ENCODE peak calls at places on chromosomes 5 and 9, in six cellular contexts. E is Panc1, G is A549, V is A673, D is uterus, F is lung. L is an unnamed sample.

GRCh38 chr9:112404367-112404979 is 24.6 kb downstream of the HSDL2 start:
- DNase-seq in E (no peak), G (no peak), V (peak), D (no peak), F (peak), L (no peak)

GRCh38 chr5:50684721-50685120 is 18.3 kb downstream of the PARP8 start:
- DNase-seq in E (no peak), G (no peak), V (no peak), D (no peak), F (no peak), L (no peak)

GRCh38 chr9:120928720-120929389 is 2.3 kb upstream of the TRAF1 start:
- DNase-seq in E (no peak), G (peak), V (peak), D (peak), F (peak), L (no peak)

GRCh38 chr9:1837453-1838084 is 177.6 kb upstream of the SMARCA2 start:
- DNase-seq in E (peak), G (peak), V (peak), D (no peak), F (no peak), L (peak)

GRCh38 chr5:125882061-125882460 is 541.1 kb upstream of the GRAMD2B start:
- DNase-seq in E (no peak), G (no peak), V (no peak), D (no peak), F (no peak), L (no peak)

GRCh38 chr5:112063878-112064615 is 307.1 kb upstream of the NREP start:
- DNase-seq in E (no peak), G (no peak), V (no peak), D (no peak), F (no peak), L (no peak)

GRCh38 chr9:88757406-88758010 is 222.5 kb downstream of the NXNL2 start:
- DNase-seq in E (no peak), G (no peak), V (no peak), D (no peak), F (no peak), L (no peak)

GRCh38 chr5:181031716-181032115 is 8.3 kb upstream of the BTNL9 start:
- DNase-seq in E (no peak), G (no peak), V (no peak), D (no peak), F (no peak), L (no peak)

GRCh38 chr9:112971415-112971814 is 40.6 kb downstream of the ZNF883 start:
- DNase-seq in E (no peak), G (peak), V (peak), D (no peak), F (no peak), L (no peak)

GRCh38 chr5:123371575-123372179 is 51.5 kb downstream of the CEP120 start:
- DNase-seq in E (no peak), G (peak), V (peak), D (peak), F (peak), L (no peak)

GRCh38 chr9:16236882-16237281 is 633.6 kb downstream of the BNC2 start:
- DNase-seq in E (no peak), G (no peak), V (no peak), D (no peak), F (no peak), L (no peak)

GRCh38 chr5:82796643-82797416 is 280.4 kb downstream of the TMEM167A start:
- DNase-seq in E (no peak), G (no peak), V (no peak), D (no peak), F (no peak), L (no peak)

GRCh38 chr5:50343715-50344114 is 97.4 kb downstream of the EMB start:
- DNase-seq in E (no peak), G (no peak), V (no peak), D (no peak), F (no peak), L (no peak)

GRCh38 chr5:132190161-132190817 is 37.4 kb downstream of the P4HA2 start:
- DNase-seq in E (peak), G (peak), V (peak), D (peak), F (no peak), L (peak)

GRCh38 chr9:112051812-112052211 is 123.3 kb downstream of the SUSD1 start:
- DNase-seq in E (no peak), G (no peak), V (no peak), D (no peak), F (no peak), L (no peak)

GRCh38 chr9:109166771-109167601 is at the start of gene FRRS1L:
- DNase-seq in E (no peak), G (no peak), V (no peak), D (no peak), F (no peak), L (no peak)

GRCh38 chr5:10306806-10307205 is 896 bp downstream of the CMBL start:
- DNase-seq in E (no peak), G (no peak), V (no peak), D (no peak), F (no peak), L (no peak)

GRCh38 chr9:33135086-33135958 is 31.8 kb downstream of the B4GALT1 start:
- DNase-seq in E (no peak), G (no peak), V (no peak), D (no peak), F (no peak), L (no peak)

GRCh38 chr9:111030492-111030891 is 7.8 kb downstream of the LPAR1 start:
- DNase-seq in E (no peak), G (no peak), V (peak), D (no peak), F (no peak), L (no peak)

GRCh38 chr5:178793156-178793555 is 62.7 kb upstream of the ZNF354A start:
- DNase-seq in E (no peak), G (peak), V (peak), D (no peak), F (no peak), L (peak)

GRCh38 chr5:34530637-34531036 is 125.5 kb upstream of the RAI14 start:
- DNase-seq in E (no peak), G (no peak), V (no peak), D (no peak), F (no peak), L (no peak)

GRCh38 chr9:108271646-108272349 is 584.0 kb downstream of the ACTL7B start:
- DNase-seq in E (peak), G (peak), V (peak), D (peak), F (no peak), L (peak)

GRCh38 chr5:169592937-169593650 is 9.5 kb downstream of the SPDL1 start:
- DNase-seq in E (no peak), G (peak), V (no peak), D (no peak), F (no peak), L (no peak)

GRCh38 chr5:15009420-15009819 is 137.8 kb upstream of the ANKH start:
- DNase-seq in E (peak), G (peak), V (peak), D (no peak), F (no peak), L (peak)

GRCh38 chr5:26622947-26623346 is 415.4 kb downstream of the CDH9 start:
- DNase-seq in E (no peak), G (no peak), V (no peak), D (no peak), F (no peak), L (no peak)

GRCh38 chr5:79235578-79236363 is at the start of gene JMY:
- DNase-seq in E (no peak), G (peak), V (peak), D (peak), F (peak), L (peak)

GRCh38 chr5:38712416-38712815 is 133.4 kb upstream of the OSMR start:
- DNase-seq in E (no peak), G (no peak), V (no peak), D (no peak), F (no peak), L (no peak)

GRCh38 chr5:111472579-111472978 is 39.8 kb downstream of the STARD4 start:
- DNase-seq in E (no peak), G (no peak), V (no peak), D (no peak), F (no peak), L (no peak)

GRCh38 chr5:158770506-158770905 is 329.2 kb downstream of the EBF1 start:
- DNase-seq in E (no peak), G (peak), V (peak), D (no peak), F (no peak), L (no peak)

GRCh38 chr9:136354592-136355085 is 8.9 kb downstream of the DNLZ start:
- DNase-seq in E (no peak), G (peak), V (no peak), D (peak), F (no peak), L (no peak)

GRCh38 chr9:123090956-123091355 is 57.5 kb downstream of the GPR21 start:
- DNase-seq in E (no peak), G (no peak), V (no peak), D (no peak), F (no peak), L (no peak)

GRCh38 chr9:134278286-134278685 is 48.0 kb upstream of the RXRA start:
- DNase-seq in E (no peak), G (no peak), V (no peak), D (no peak), F (no peak), L (no peak)

GRCh38 chr9:131386258-131386657 is 7.6 kb upstream of the PRRC2B start:
- DNase-seq in E (no peak), G (no peak), V (no peak), D (no peak), F (no peak), L (no peak)
- TF ChIP-seq CTCF in E (no peak), G (no peak), V (peak), D (no peak), F (peak), L (no peak)

DNA sequence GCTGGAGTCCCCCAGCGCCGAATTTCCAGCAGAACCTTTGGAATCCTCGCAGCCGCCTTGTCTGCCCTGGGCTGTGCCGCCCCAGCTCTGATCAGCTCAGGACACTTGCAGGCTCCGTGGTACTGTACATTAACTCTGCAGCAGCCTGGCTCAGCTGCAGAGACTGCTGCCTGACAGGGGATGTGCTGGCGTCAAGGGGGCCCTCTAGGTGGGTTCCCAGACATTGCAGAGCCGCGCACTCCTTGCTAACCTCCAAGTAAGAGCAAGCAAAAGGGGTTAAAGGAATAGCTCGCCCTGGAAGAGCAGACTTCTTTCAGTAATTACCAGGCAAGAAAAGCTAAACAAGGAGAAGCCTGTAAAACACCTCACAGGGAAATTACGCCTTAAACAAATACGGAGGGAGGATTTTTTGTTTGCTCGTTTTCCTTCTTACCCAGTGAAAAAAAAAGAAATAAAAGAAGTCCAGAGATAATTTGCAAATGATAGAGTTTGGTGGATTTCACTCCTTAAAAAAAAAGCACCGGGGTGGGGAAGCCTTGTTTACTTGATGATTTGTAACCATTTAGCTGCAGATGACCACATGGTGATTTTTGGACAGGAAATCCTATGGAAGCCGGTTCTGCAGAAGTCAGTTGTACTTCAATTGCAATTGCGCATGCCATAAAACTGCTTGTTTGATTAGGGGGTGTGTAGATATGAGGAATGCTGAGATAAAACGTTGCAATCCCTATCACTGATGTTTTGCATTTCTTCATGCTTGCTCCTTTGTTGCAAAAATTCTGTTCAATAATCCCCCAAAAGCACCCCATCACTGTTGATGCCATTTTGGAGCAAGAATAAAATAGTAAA is 305.8 kb downstream of the PDE4D start:
- DNase-seq in E (no peak), G (peak), V (peak), D (no peak), F (peak), L (peak)
- H3K4me3 ChIP-seq in E (peak), G (peak), V (no peak), D (no peak), F (peak), L (peak)

GRCh38 chr9:127644943-127645342 is 32.9 kb downstream of the STXBP1 start:
- DNase-seq in E (no peak), G (no peak), V (peak), D (no peak), F (no peak), L (no peak)

GRCh38 chr9:127650511-127650910 is 38.4 kb downstream of the STXBP1 start:
- DNase-seq in E (no peak), G (no peak), V (no peak), D (no peak), F (no peak), L (no peak)

GRCh38 chr9:127651697-127652610 is 39.9 kb downstream of the STXBP1 start:
- DNase-seq in E (no peak), G (no peak), V (no peak), D (no peak), F (no peak), L (no peak)

GRCh38 chr9:127644428-127644827 is 32.4 kb downstream of the STXBP1 start:
- DNase-seq in E (no peak), G (no peak), V (no peak), D (no peak), F (no peak), L (no peak)

DNA sequence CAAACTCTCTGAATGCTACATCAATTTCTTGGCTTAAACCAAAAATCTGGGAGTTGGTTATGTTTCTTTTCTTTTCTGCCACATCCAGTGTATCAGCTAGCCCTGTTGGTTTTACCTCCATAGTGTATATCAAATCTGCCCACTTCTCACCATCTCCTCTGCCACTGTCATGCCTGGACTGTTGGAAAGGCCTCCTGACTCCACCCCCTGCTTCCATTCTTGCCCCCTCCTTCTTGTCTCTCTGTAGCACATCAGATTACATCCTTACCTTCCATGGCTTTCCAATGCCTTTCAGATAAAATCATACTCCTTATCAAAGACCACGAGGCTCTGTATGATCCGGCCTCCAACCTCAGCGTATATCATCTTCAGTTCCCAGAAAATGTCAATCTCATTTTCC is 35.4 kb downstream of the STXBP1 start:
- DNase-seq in E (no peak), G (no peak), V (no peak), D (no peak), F (no peak), L (no peak)
- TF ChIP-seq CTCF in E (no peak), G (no peak), V (no peak), D (no peak), F (no peak), L (no peak)

GRCh38 chr5:173578947-173579615 is 37.4 kb downstream of the BOD1 start:
- DNase-seq in E (no peak), G (no peak), V (no peak), D (no peak), F (no peak), L (no peak)

GRCh38 chr5:173575985-173576384 is 40.5 kb downstream of the BOD1 start:
- DNase-seq in E (no peak), G (no peak), V (no peak), D (no peak), F (no peak), L (no peak)

GRCh38 chr5:173577817-173578216 is 38.6 kb downstream of the BOD1 start:
- DNase-seq in E (no peak), G (no peak), V (no peak), D (no peak), F (no peak), L (no peak)

GRCh38 chr5:173574983-173575382 is 41.5 kb downstream of the BOD1 start:
- DNase-seq in E (no peak), G (no peak), V (no peak), D (no peak), F (no peak), L (no peak)

GRCh38 chr5:173577166-173577565 is 39.3 kb downstream of the BOD1 start:
- DNase-seq in E (no peak), G (no peak), V (no peak), D (no peak), F (no peak), L (no peak)
- H3K4me3 ChIP-seq in E (no peak), G (no peak), V (no peak), D (no peak), F (no peak), L (no peak)

GRCh38 chr5:172695431-172696054 is 54.5 kb downstream of the NEURL1B start:
- DNase-seq in E (no peak), G (no peak), V (no peak), D (no peak), F (no peak), L (no peak)

GRCh38 chr5:172696171-172696849 is 55.2 kb downstream of the NEURL1B start:
- DNase-seq in E (no peak), G (no peak), V (no peak), D (peak), F (no peak), L (no peak)

GRCh38 chr5:172699999-172700685 is 59.1 kb downstream of the NEURL1B start:
- DNase-seq in E (no peak), G (no peak), V (no peak), D (no peak), F (peak), L (no peak)

GRCh38 chr5:172699423-172699822 is 58.4 kb downstream of the NEURL1B start:
- DNase-seq in E (no peak), G (no peak), V (no peak), D (no peak), F (no peak), L (no peak)

DNA sequence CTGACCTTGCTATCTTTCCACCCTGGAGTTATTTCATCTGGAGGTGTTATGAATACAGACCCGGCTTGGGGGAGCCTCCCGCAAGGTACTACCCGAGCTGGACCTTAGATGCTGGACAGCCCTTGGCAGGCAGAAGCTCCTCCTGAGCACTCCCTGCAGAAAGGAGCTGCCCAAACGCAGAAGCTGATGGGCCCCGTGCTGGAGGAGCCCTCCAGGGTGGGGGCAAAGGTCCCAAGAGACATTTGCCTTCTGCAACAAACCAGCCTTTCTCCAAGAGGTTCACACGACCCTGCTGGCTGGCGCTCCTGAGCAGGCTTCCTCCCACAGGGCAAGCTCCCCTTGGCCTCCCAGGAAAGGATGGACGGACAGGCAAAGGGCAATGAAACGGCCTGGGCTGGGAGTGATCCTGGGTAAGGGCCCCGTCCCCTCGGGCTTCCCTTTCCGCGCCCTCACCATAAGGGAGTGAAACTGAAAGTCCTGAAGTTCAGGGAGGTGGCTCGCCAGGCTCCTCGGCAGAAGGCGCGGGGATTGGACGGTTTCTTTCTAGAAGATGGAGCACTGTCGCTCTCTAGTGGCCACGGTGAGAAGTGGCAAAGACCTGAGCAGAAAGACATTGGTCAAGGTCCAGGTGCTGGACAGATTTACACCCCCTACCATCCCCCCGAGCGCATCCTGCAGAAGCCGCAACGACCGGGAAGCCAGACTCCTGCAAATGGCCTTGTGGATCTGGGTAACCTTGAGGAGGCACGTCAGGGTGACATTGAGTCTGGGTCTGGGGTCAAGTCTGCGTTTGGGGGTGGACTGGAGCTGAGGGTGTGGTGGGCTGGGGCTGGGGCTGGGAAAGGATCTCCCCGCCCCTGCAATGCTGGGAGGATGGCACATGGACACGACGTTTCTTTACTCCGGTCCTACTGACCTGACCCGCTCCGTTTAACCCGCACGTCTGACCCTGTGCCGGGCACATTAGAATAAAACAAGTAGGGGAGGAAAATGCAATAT is 56.4 kb downstream of the NEURL1B start:
- DNase-seq in E (peak), G (peak), V (peak), D (peak), F (peak), L (peak)
- TF ChIP-seq CTCF in E (peak), G (peak), V (peak), D (peak), F (peak), L (peak)

DNA sequence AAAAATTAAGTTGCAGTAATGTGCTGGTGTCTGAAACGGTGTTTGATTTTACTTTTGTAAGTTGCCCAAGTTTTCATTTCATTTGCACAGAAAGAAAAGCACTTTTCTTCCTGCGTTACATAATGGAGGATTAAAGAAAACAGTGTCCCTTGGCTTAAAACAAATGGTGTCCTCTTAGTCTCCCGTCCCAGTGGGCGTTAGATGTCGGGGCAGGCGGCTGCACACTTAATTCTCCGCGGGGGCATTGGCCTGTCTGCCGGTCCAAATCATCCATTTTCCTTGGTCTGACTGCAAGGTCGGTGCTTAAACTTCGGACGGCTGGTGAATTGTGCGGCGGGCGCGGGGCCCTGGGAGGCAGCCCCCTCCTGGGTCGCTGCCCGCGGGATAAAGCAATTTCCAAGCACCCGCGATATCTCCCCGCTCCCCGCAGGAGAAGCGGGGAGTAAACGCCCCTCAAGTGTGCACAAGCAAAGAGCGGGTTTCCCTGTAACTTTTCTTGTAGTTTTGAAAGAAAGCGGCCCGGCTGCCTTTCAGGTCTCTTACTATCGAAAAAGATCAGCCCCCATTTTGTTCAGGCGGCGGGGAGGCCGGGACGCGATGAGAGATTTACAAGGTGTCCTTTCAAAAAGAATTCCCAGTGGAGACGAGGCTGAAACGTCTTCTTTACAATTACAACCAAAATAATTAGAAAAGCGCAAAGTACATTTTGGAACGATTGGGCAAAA is 1.5 kb downstream of the IRX1 start:
- DNase-seq in E (no peak), G (no peak), V (no peak), D (no peak), F (no peak), L (no peak)
- H3K4me3 ChIP-seq in E (no peak), G (no peak), V (no peak), D (no peak), F (peak), L (no peak)